ENCODE peak calls at places on chromosome 2, in seven cellular contexts. E, P, V, T, H, N and A are unnamed samples.

GRCh38 chr2:238727585-238728321 is 120.1 kb upstream of the TWIST2 start:
- DNase-seq in E (no peak), V (no peak), H (no peak), P (no peak), N (peak), T (no peak), A (no peak)

GRCh38 chr2:187708272-187708671 is 154.0 kb upstream of the TFPI start:
- DNase-seq in T (no peak), P (no peak), E (no peak), V (no peak), H (no peak), N (no peak), A (no peak)

GRCh38 chr2:218081695-218082094 is 12.6 kb downstream of the RUFY4 start:
- DNase-seq in T (no peak), E (no peak), N (no peak), P (no peak), V (no peak), H (no peak), A (no peak)

GRCh38 chr2:18912225-18912888 is 323.0 kb upstream of the NT5C1B start:
- DNase-seq in N (no peak), E (no peak), P (no peak), T (no peak), V (no peak), H (no peak), A (no peak)

GRCh38 chr2:83305758-83306378 is 1153.2 kb downstream of the SUCLG1 start:
- DNase-seq in H (no peak), V (no peak), P (no peak), N (no peak), E (no peak), T (no peak), A (no peak)

GRCh38 chr2:24597181-24597870 is 106.3 kb downstream of the NCOA1 start:
- DNase-seq in E (no peak), T (no peak), V (no peak), H (no peak), P (no peak), N (no peak), A (no peak)

GRCh38 chr2:46470114-46470628 is 9.2 kb upstream of the TMEM247 start:
- DNase-seq in H (peak), E (no peak), P (peak), N (no peak), T (no peak), V (no peak), A (no peak)

GRCh38 chr2:27680571-27680970 is 16.9 kb downstream of the SLC4A1AP start:
- DNase-seq in E (no peak), T (no peak), N (no peak), V (no peak), P (no peak), H (no peak), A (no peak)

GRCh38 chr2:57936216-57936615 is 110.4 kb upstream of the VRK2 start:
- DNase-seq in T (no peak), P (no peak), H (no peak), V (no peak), E (no peak), N (no peak), A (no peak)

GRCh38 chr2:64128943-64129391 is 15.3 kb downstream of the PELI1 start:
- DNase-seq in N (no peak), P (no peak), E (no peak), V (no peak), H (peak), T (no peak), A (no peak)

GRCh38 chr2:128765822-128766221 is 447.2 kb upstream of the HS6ST1 start:
- DNase-seq in V (no peak), N (no peak), H (no peak), T (no peak), P (no peak), E (no peak), A (no peak)